ENCODE peak calls at places on chromosomes 13 and 19, in seven cellular contexts. One of them, this sample, is unnamed.

GRCh38 chr19:32241957-32242710 is 103.3 kb upstream of the ZNF507 start:
- DNase-seq in GM23338: no peak
- DNase-seq in breast epithelium: peak
- DNase-seq in stomach: no peak
- DNase-seq in K562: no peak
- DNase-seq in HepG2: no peak
- DNase-seq in spleen: no peak
- DNase-seq in this sample: no peak

GRCh38 chr13:46721054-46721453 is 75.9 kb downstream of the ESD start:
- DNase-seq in GM23338: peak
- DNase-seq in breast epithelium: no peak
- DNase-seq in stomach: peak
- DNase-seq in K562: peak
- DNase-seq in HepG2: peak
- DNase-seq in spleen: no peak
- DNase-seq in this sample: no peak

GRCh38 chr19:55141696-55142095 is 7.3 kb downstream of the TNNT1 start:
- DNase-seq in GM23338: peak
- DNase-seq in breast epithelium: no peak
- DNase-seq in stomach: no peak
- DNase-seq in K562: no peak
- DNase-seq in HepG2: no peak
- DNase-seq in spleen: no peak
- DNase-seq in this sample: no peak

GRCh38 chr13:41561179-41561578 is 103.8 kb downstream of the RGCC start:
- DNase-seq in GM23338: no peak
- DNase-seq in breast epithelium: no peak
- DNase-seq in stomach: no peak
- DNase-seq in K562: no peak
- DNase-seq in HepG2: no peak
- DNase-seq in spleen: no peak
- DNase-seq in this sample: no peak

GRCh38 chr19:49387936-49388372 is at the start of gene KASH5:
- DNase-seq in GM23338: peak
- DNase-seq in breast epithelium: peak
- DNase-seq in stomach: peak
- DNase-seq in K562: peak
- DNase-seq in HepG2: no peak
- DNase-seq in spleen: peak
- DNase-seq in this sample: no peak

GRCh38 chr19:48918801-48919247 is 14.7 kb upstream of the DHDH start:
- DNase-seq in GM23338: peak
- DNase-seq in breast epithelium: no peak
- DNase-seq in stomach: no peak
- DNase-seq in K562: peak
- DNase-seq in HepG2: no peak
- DNase-seq in spleen: no peak
- DNase-seq in this sample: no peak

GRCh38 chr13:63680704-63681103 is 2265.1 kb upstream of the PCDH20 start:
- DNase-seq in GM23338: peak
- DNase-seq in breast epithelium: no peak
- DNase-seq in stomach: no peak
- DNase-seq in K562: no peak
- DNase-seq in HepG2: no peak
- DNase-seq in spleen: no peak
- DNase-seq in this sample: no peak

GRCh38 chr13:44667950-44668349 is 91.8 kb upstream of the TSC22D1 start:
- DNase-seq in GM23338: no peak
- DNase-seq in breast epithelium: no peak
- DNase-seq in stomach: no peak
- DNase-seq in K562: no peak
- DNase-seq in HepG2: no peak
- DNase-seq in spleen: no peak
- DNase-seq in this sample: no peak

GRCh38 chr13:99628442-99628841 is 127.2 kb downstream of the TM9SF2 start:
- DNase-seq in GM23338: no peak
- DNase-seq in breast epithelium: no peak
- DNase-seq in stomach: no peak
- DNase-seq in K562: no peak
- DNase-seq in HepG2: no peak
- DNase-seq in spleen: no peak
- DNase-seq in this sample: no peak

GRCh38 chr19:34364462-34364829 is 550 bp upstream of the GPI start:
- DNase-seq in GM23338: no peak
- DNase-seq in breast epithelium: no peak
- DNase-seq in stomach: no peak
- DNase-seq in K562: no peak
- DNase-seq in HepG2: no peak
- DNase-seq in spleen: no peak
- DNase-seq in this sample: no peak

GRCh38 chr13:110913322-110913721 is 1.5 kb downstream of the ANKRD10 start:
- DNase-seq in GM23338: no peak
- DNase-seq in breast epithelium: no peak
- DNase-seq in stomach: peak
- DNase-seq in K562: no peak
- DNase-seq in HepG2: peak
- DNase-seq in spleen: no peak
- DNase-seq in this sample: no peak

GRCh38 chr19:5995606-5996005 is 17.7 kb upstream of the RANBP3 start:
- DNase-seq in GM23338: no peak
- DNase-seq in breast epithelium: no peak
- DNase-seq in stomach: no peak
- DNase-seq in K562: no peak
- DNase-seq in HepG2: no peak
- DNase-seq in spleen: no peak
- DNase-seq in this sample: no peak

GRCh38 chr13:91526543-91527033 is 128.2 kb downstream of the GPC5 start:
- DNase-seq in GM23338: no peak
- DNase-seq in breast epithelium: no peak
- DNase-seq in stomach: no peak
- DNase-seq in K562: no peak
- DNase-seq in HepG2: no peak
- DNase-seq in spleen: no peak
- DNase-seq in this sample: no peak

GRCh38 chr13:97432232-97432916 is 1.6 kb upstream of the RAP2A start:
- DNase-seq in GM23338: no peak
- DNase-seq in breast epithelium: no peak
- DNase-seq in stomach: no peak
- DNase-seq in K562: no peak
- DNase-seq in HepG2: no peak
- DNase-seq in spleen: no peak
- DNase-seq in this sample: no peak

GRCh38 chr19:44925114-44925891 is 10.9 kb downstream of the APOC1 start:
- DNase-seq in GM23338: no peak
- DNase-seq in breast epithelium: peak
- DNase-seq in stomach: peak
- DNase-seq in K562: no peak
- DNase-seq in HepG2: peak
- DNase-seq in spleen: peak
- DNase-seq in this sample: no peak
- TF ChIP-seq POLR2AphosphoS5 in GM23338: no peak
- TF ChIP-seq POLR2AphosphoS5 in breast epithelium: no peak
- TF ChIP-seq POLR2AphosphoS5 in stomach: no peak
- TF ChIP-seq POLR2AphosphoS5 in K562: no peak
- TF ChIP-seq POLR2AphosphoS5 in HepG2: no peak
- TF ChIP-seq POLR2AphosphoS5 in spleen: peak
- TF ChIP-seq POLR2AphosphoS5 in this sample: no peak

GRCh38 chr19:13098291-13099072 is 4.2 kb downstream of the LYL1 start:
- DNase-seq in GM23338: peak
- DNase-seq in breast epithelium: no peak
- DNase-seq in stomach: no peak
- DNase-seq in K562: peak
- DNase-seq in HepG2: no peak
- DNase-seq in spleen: peak
- DNase-seq in this sample: no peak
- TF ChIP-seq POLR2AphosphoS5 in GM23338: no peak
- TF ChIP-seq POLR2AphosphoS5 in breast epithelium: no peak
- TF ChIP-seq POLR2AphosphoS5 in stomach: no peak
- TF ChIP-seq POLR2AphosphoS5 in K562: peak
- TF ChIP-seq POLR2AphosphoS5 in HepG2: no peak
- TF ChIP-seq POLR2AphosphoS5 in spleen: peak
- TF ChIP-seq POLR2AphosphoS5 in this sample: no peak

GRCh38 chr19:41325947-41326706 is 16.2 kb downstream of the CCDC97 start:
- DNase-seq in GM23338: no peak
- DNase-seq in breast epithelium: no peak
- DNase-seq in stomach: no peak
- DNase-seq in K562: peak
- DNase-seq in HepG2: peak
- DNase-seq in spleen: peak
- DNase-seq in this sample: no peak
- TF ChIP-seq POLR2AphosphoS5 in GM23338: no peak
- TF ChIP-seq POLR2AphosphoS5 in breast epithelium: no peak
- TF ChIP-seq POLR2AphosphoS5 in stomach: no peak
- TF ChIP-seq POLR2AphosphoS5 in K562: no peak
- TF ChIP-seq POLR2AphosphoS5 in HepG2: no peak
- TF ChIP-seq POLR2AphosphoS5 in spleen: peak
- TF ChIP-seq POLR2AphosphoS5 in this sample: peak

GRCh38 chr13:26523007-26523406 is 34.5 kb upstream of the WASF3 start:
- DNase-seq in GM23338: no peak
- DNase-seq in breast epithelium: no peak
- DNase-seq in stomach: no peak
- DNase-seq in K562: no peak
- DNase-seq in HepG2: no peak
- DNase-seq in spleen: no peak
- DNase-seq in this sample: no peak

GRCh38 chr13:26525528-26525927 is 32.0 kb upstream of the WASF3 start:
- DNase-seq in GM23338: no peak
- DNase-seq in breast epithelium: no peak
- DNase-seq in stomach: no peak
- DNase-seq in K562: no peak
- DNase-seq in HepG2: no peak
- DNase-seq in spleen: no peak
- DNase-seq in this sample: no peak

GRCh38 chr13:26531751-26532150 is 25.7 kb upstream of the WASF3 start:
- DNase-seq in GM23338: no peak
- DNase-seq in breast epithelium: no peak
- DNase-seq in stomach: no peak
- DNase-seq in K562: no peak
- DNase-seq in HepG2: no peak
- DNase-seq in spleen: no peak
- DNase-seq in this sample: no peak

GRCh38 chr13:26529441-26529840 is 28.0 kb upstream of the WASF3 start:
- DNase-seq in GM23338: peak
- DNase-seq in breast epithelium: no peak
- DNase-seq in stomach: peak
- DNase-seq in K562: peak
- DNase-seq in HepG2: peak
- DNase-seq in spleen: no peak
- DNase-seq in this sample: peak

GRCh38 chr13:26528527-26528926 is 29.0 kb upstream of the WASF3 start:
- DNase-seq in GM23338: no peak
- DNase-seq in breast epithelium: no peak
- DNase-seq in stomach: no peak
- DNase-seq in K562: no peak
- DNase-seq in HepG2: no peak
- DNase-seq in spleen: no peak
- DNase-seq in this sample: no peak
- TF ChIP-seq POLR2AphosphoS5 in GM23338: no peak
- TF ChIP-seq POLR2AphosphoS5 in breast epithelium: no peak
- TF ChIP-seq POLR2AphosphoS5 in stomach: no peak
- TF ChIP-seq POLR2AphosphoS5 in K562: no peak
- TF ChIP-seq POLR2AphosphoS5 in HepG2: no peak
- TF ChIP-seq POLR2AphosphoS5 in spleen: no peak
- TF ChIP-seq POLR2AphosphoS5 in this sample: no peak

GRCh38 chr13:51267581-51267980 is 45.4 kb downstream of the FAM124A start:
- DNase-seq in GM23338: peak
- DNase-seq in breast epithelium: no peak
- DNase-seq in stomach: no peak
- DNase-seq in K562: no peak
- DNase-seq in HepG2: no peak
- DNase-seq in spleen: no peak
- DNase-seq in this sample: no peak

GRCh38 chr13:51269039-51269438 is 46.8 kb downstream of the FAM124A start:
- DNase-seq in GM23338: no peak
- DNase-seq in breast epithelium: no peak
- DNase-seq in stomach: no peak
- DNase-seq in K562: no peak
- DNase-seq in HepG2: no peak
- DNase-seq in spleen: no peak
- DNase-seq in this sample: no peak

GRCh38 chr13:51262501-51263211 is 40.5 kb downstream of the FAM124A start:
- DNase-seq in GM23338: no peak
- DNase-seq in breast epithelium: no peak
- DNase-seq in stomach: no peak
- DNase-seq in K562: peak
- DNase-seq in HepG2: peak
- DNase-seq in spleen: no peak
- DNase-seq in this sample: no peak

GRCh38 chr13:51270606-51271005 is 48.4 kb downstream of the FAM124A start:
- DNase-seq in GM23338: no peak
- DNase-seq in breast epithelium: no peak
- DNase-seq in stomach: no peak
- DNase-seq in K562: no peak
- DNase-seq in HepG2: no peak
- DNase-seq in spleen: no peak
- DNase-seq in this sample: no peak

DNA sequence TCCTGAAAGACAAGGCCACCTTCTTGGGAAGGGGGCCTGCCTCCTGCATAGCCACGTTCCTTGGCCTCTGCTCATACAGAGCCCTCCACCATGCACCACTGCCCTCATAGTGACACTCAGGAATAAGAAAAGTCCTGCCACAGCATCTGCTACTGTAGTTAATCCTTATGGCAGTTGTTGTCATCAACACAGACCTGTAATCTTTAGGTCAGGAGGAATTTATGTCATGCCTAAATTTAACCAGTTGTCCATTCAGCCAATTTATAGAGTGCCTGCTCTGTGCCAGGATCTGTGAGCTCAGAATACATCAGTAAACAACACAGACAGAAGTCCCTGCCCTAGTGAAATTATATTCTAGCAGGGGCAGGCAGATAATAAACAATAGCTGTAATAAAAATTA is 44.4 kb downstream of the FAM124A start:
- DNase-seq in GM23338: no peak
- DNase-seq in breast epithelium: no peak
- DNase-seq in stomach: no peak
- DNase-seq in K562: no peak
- DNase-seq in HepG2: no peak
- DNase-seq in spleen: no peak
- DNase-seq in this sample: no peak
- TF ChIP-seq POLR2AphosphoS5 in GM23338: no peak
- TF ChIP-seq POLR2AphosphoS5 in breast epithelium: no peak
- TF ChIP-seq POLR2AphosphoS5 in stomach: no peak
- TF ChIP-seq POLR2AphosphoS5 in K562: no peak
- TF ChIP-seq POLR2AphosphoS5 in HepG2: no peak
- TF ChIP-seq POLR2AphosphoS5 in spleen: no peak
- TF ChIP-seq POLR2AphosphoS5 in this sample: no peak